ENCODE peak calls at places on chromosomes 1 and 21, in eight cellular contexts. Z is RWPE2; U is right atrium auricular region; R is lower leg skin; P is fibroblast of villous mesenchyme; T is CD8-positive, alpha-beta T cell; Y is kidney epithelial cell; E is cardiac fibroblast. V is an unnamed sample.

GRCh38 chr1:42450081-42450480 is 5.7 kb downstream of the ZMYND12 start:
- DNase-seq in Z (no peak), U (no peak), R (no peak), P (no peak), T (no peak), Y (no peak), E (no peak), V (no peak)

GRCh38 chr1:226702318-226702956 is 36.6 kb downstream of the ITPKB start:
- DNase-seq in Z (no peak), U (peak), R (no peak), P (peak), T (no peak), Y (no peak), E (peak), V (no peak)

GRCh38 chr1:16207318-16208269 is 4.9 kb downstream of the ARHGEF19 start:
- DNase-seq in Z (no peak), U (no peak), R (no peak), P (peak), T (no peak), Y (no peak), E (no peak), V (no peak)

GRCh38 chr1:88237026-88237425 is 447.0 kb upstream of the PKN2 start:
- DNase-seq in Z (no peak), U (no peak), R (no peak), P (no peak), T (no peak), Y (peak), E (peak), V (no peak)

GRCh38 chr1:7470904-7471638 is 300.0 kb upstream of the VAMP3 start:
- DNase-seq in Z (peak), U (peak), R (peak), P (peak), T (no peak), Y (peak), E (peak), V (peak)

GRCh38 chr1:35505911-35506798 is 51.0 kb downstream of the KIAA0319L start:
- DNase-seq in Z (no peak), U (no peak), R (no peak), P (peak), T (peak), Y (peak), E (peak), V (peak)

GRCh38 chr1:243325305-243325890 is 69.6 kb downstream of the SDCCAG8 start:
- DNase-seq in Z (no peak), U (no peak), R (no peak), P (peak), T (no peak), Y (peak), E (peak), V (no peak)

GRCh38 chr1:202968351-202968750 is 1.3 kb upstream of the CYB5R1 start:
- DNase-seq in Z (no peak), U (no peak), R (no peak), P (no peak), T (no peak), Y (no peak), E (no peak), V (no peak)

GRCh38 chr1:112524251-112524650 is 15.5 kb downstream of the WNT2B start:
- DNase-seq in Z (no peak), U (no peak), R (no peak), P (no peak), T (no peak), Y (no peak), E (peak), V (peak)

GRCh38 chr1:173409613-173410012 is 67.5 kb upstream of the PRDX6 start:
- DNase-seq in Z (no peak), U (no peak), R (peak), P (peak), T (no peak), Y (no peak), E (peak), V (no peak)

GRCh38 chr1:216847385-216848036 is 124.3 kb upstream of the ESRRG start:
- DNase-seq in Z (no peak), U (no peak), R (no peak), P (no peak), T (no peak), Y (no peak), E (peak), V (no peak)

GRCh38 chr21:39012314-39013230 is 170.7 kb downstream of the PSMG1 start:
- DNase-seq in Z (no peak), U (no peak), R (no peak), P (no peak), T (no peak), Y (no peak), E (no peak), V (no peak)

GRCh38 chr1:172069535-172069934 is 228.2 kb downstream of the DNM3 start:
- DNase-seq in Z (no peak), U (no peak), R (peak), P (peak), T (no peak), Y (no peak), E (peak), V (no peak)

GRCh38 chr1:94863919-94864318 is 43.8 kb downstream of the SLC44A3 start:
- DNase-seq in Z (no peak), U (peak), R (peak), P (peak), T (no peak), Y (peak), E (peak), V (peak)

GRCh38 chr1:181140398-181140797 is 51.9 kb downstream of the IER5 start:
- DNase-seq in Z (no peak), U (no peak), R (no peak), P (no peak), T (no peak), Y (no peak), E (peak), V (no peak)

GRCh38 chr1:9078949-9079500 is 9.6 kb upstream of the SLC2A5 start:
- DNase-seq in Z (no peak), U (no peak), R (no peak), P (no peak), T (no peak), Y (no peak), E (no peak), V (no peak)

GRCh38 chr1:155134858-155135415 is 715 bp upstream of the SLC50A1 start:
- DNase-seq in Z (peak), U (peak), R (peak), P (peak), T (peak), Y (peak), E (peak), V (peak)

GRCh38 chr1:61088163-61088840 is 5.9 kb downstream of the NFIA start:
- DNase-seq in Z (no peak), U (no peak), R (no peak), P (no peak), T (no peak), Y (no peak), E (no peak), V (no peak)

GRCh38 chr1:183841950-183842816 is 37.3 kb downstream of the RGL1 start:
- DNase-seq in Z (no peak), U (no peak), R (peak), P (peak), T (no peak), Y (peak), E (peak), V (no peak)
- TF ChIP-seq CTCF in Z (no peak), U (no peak), R (no peak), P (no peak), T (no peak), Y (no peak), E (no peak), V (no peak)

DNA sequence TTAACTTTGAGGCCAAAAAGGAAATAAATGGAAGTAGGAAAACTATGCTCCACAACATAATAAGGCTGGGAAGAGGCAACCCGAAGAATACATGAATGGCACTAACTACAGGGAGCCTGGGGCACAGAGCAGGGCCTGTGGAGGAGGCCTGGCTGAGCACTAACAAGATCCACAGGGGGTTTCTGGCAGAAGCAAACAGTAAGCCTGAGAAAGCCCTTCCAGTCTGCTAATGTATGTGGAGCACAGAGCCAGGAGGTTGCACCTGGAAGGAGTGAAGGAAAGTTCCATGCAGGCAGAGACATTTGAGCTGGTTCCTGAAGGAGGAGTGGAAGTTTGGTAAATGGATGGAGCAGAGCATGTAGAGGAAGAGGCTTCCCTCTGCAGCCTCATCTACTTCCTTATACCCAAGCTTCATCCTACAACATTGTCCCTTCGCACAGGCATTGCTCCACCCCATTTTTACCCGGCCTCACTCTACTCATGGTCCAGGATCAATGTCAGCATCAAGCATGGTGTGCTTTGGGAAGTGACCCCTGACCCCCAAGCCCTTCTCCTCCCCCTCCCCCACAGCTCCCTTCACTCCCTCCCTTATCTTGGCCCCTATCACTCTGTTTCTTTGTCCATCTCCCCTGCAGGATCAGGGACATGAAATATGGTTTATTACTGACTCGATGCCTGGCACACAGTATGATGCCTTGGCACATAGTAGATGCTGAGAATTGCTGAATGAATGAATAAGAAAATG is 23.3 kb downstream of the SHISA4 start:
- DNase-seq in Z (no peak), U (no peak), R (no peak), P (no peak), T (no peak), Y (no peak), E (no peak), V (no peak)
- H3K4me3 ChIP-seq in Z (no peak), U (no peak), R (no peak), P (no peak), T (no peak), Y (no peak), E (no peak), V (no peak)

GRCh38 chr1:58248067-58248466 is 298.5 kb downstream of the OMA1 start:
- DNase-seq in Z (no peak), U (no peak), R (no peak), P (no peak), T (no peak), Y (no peak), E (no peak), V (no peak)

GRCh38 chr1:58249371-58249728 is 297.2 kb downstream of the OMA1 start:
- DNase-seq in Z (no peak), U (no peak), R (no peak), P (no peak), T (no peak), Y (no peak), E (no peak), V (no peak)

GRCh38 chr1:58250587-58250948 is 296.0 kb downstream of the OMA1 start:
- DNase-seq in Z (no peak), U (no peak), R (no peak), P (no peak), T (no peak), Y (no peak), E (no peak), V (no peak)

GRCh38 chr1:58249729-58250586 is 296.6 kb downstream of the OMA1 start:
- DNase-seq in Z (no peak), U (no peak), R (no peak), P (peak), T (no peak), Y (no peak), E (peak), V (no peak)

GRCh38 chr1:58251415-58252073 is 295.0 kb downstream of the OMA1 start:
- DNase-seq in Z (no peak), U (no peak), R (no peak), P (peak), T (no peak), Y (no peak), E (peak), V (no peak)
- TF ChIP-seq CTCF in Z (no peak), U (no peak), R (no peak), P (peak), T (no peak), Y (no peak), E (peak), V (peak)

DNA sequence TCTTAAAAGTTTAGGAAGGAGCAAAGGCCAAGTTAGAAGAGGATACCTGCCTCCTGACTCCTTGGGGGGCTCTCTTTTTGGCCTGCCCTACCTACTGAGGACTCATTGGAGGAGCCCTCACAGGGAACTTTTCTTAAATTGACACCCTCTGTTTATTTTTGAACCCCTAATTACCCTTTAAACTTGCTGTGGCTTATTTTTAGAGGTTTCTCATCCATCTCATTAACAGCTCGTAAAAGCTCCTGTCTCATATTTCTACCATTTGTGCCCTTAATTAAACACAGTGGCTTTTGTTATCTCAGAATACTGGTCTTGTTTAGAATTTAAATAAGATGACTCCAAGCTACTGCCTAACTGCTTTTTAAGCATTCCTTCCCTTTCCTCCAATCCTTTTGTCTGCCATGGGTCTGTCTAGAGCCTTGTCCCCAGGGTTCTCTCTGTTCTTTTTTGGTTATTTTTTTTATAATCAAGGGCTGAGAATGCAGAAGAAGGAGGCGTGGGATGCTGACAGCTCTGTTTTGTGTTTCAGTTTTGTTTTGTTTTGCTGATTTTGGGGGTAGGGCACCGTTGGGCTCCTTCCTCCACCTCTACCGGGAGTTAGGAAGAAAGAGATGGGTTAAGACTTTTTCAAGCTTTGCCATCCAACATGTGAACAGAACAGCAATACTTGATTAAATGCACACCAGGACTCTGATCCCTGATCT is 78.0 kb downstream of the SYT6 start:
- DNase-seq in Z (no peak), U (no peak), R (no peak), P (no peak), T (no peak), Y (no peak), E (no peak), V (no peak)
- H3K4me3 ChIP-seq in Z (no peak), U (no peak), R (no peak), P (no peak), T (no peak), Y (no peak), E (no peak), V (no peak)

GRCh38 chr1:31507221-31507620 is 69.1 kb upstream of the TINAGL1 start:
- DNase-seq in Z (no peak), U (peak), R (no peak), P (no peak), T (no peak), Y (no peak), E (no peak), V (no peak)
- TF ChIP-seq CTCF in Z (no peak), U (no peak), R (no peak), P (no peak), T (no peak), Y (no peak), E (no peak), V (no peak)